ENCODE peak calls at places on chromosomes 11 and 22, in five cellular contexts. M is stomach, A is GM12865, O is left ventricle myocardium inferior, H is AG04450. B is an unnamed sample.

GRCh38 chr11:111435046-111435698 is 56.1 kb upstream of the POU2AF1 start:
- DNase-seq in H (no peak), A (no peak), M (no peak), O (no peak), B (no peak)

GRCh38 chr22:50531546-50532352 is 1.9 kb upstream of the TYMP start:
- DNase-seq in A (peak), H (no peak), M (peak), O (peak), B (peak)

GRCh38 chr11:12214751-12215150 is 104.4 kb downstream of the MICAL2 start:
- DNase-seq in O (no peak), H (no peak), M (no peak), A (no peak), B (no peak)

GRCh38 chr11:64590763-64591221 is at the start of gene SLC22A12:
- DNase-seq in O (peak), A (no peak), M (no peak), H (no peak), B (no peak)

GRCh38 chr11:129815596-129816461 is at the start of gene TMEM45B:
- DNase-seq in H (no peak), O (no peak), M (peak), A (no peak), B (no peak)

GRCh38 chr11:32333335-32333991 is 101.9 kb downstream of the WT1 start:
- DNase-seq in O (peak), M (peak), H (peak), A (no peak), B (no peak)

GRCh38 chr11:3049430-3050243 is 7.6 kb downstream of the CARS1 start:
- DNase-seq in H (peak), A (peak), O (peak), M (peak), B (peak)

GRCh38 chr11:127789887-127790286 is 789.3 kb upstream of the KIRREL3 start:
- DNase-seq in M (no peak), O (no peak), A (peak), H (no peak), B (no peak)

GRCh38 chr11:47886096-47886495 is 37.9 kb upstream of the NUP160 start:
- DNase-seq in H (peak), A (no peak), M (no peak), O (no peak), B (no peak)

GRCh38 chr22:19705181-19705934 is 8.9 kb upstream of the SEPTIN5 start:
- DNase-seq in A (no peak), H (no peak), O (no peak), M (no peak), B (no peak)

GRCh38 chr11:86120807-86121206 is 51.9 kb upstream of the PICALM start:
- DNase-seq in M (no peak), H (no peak), O (no peak), A (no peak), B (no peak)

GRCh38 chr11:123190504-123190903 is 4.5 kb downstream of the CLMP start:
- DNase-seq in O (no peak), H (no peak), A (no peak), M (no peak), B (no peak)

GRCh38 chr11:16861867-16862266 is 123.4 kb downstream of the C11orf58 start:
- DNase-seq in M (no peak), H (no peak), O (no peak), A (no peak), B (no peak)

GRCh38 chr11:117828641-117829368 is 4.3 kb upstream of the FXYD2 start:
- DNase-seq in A (peak), O (peak), H (peak), M (peak), B (peak)

GRCh38 chr22:38830026-38830844 is 13.6 kb downstream of the NPTXR start:
- DNase-seq in H (no peak), M (no peak), O (no peak), A (no peak), B (no peak)

GRCh38 chr11:134414772-134415765 is 3.0 kb upstream of the B3GAT1 start:
- DNase-seq in O (no peak), H (no peak), A (no peak), M (no peak), B (no peak)

GRCh38 chr11:36073411-36074203 is 129.7 kb downstream of the LDLRAD3 start:
- DNase-seq in M (peak), H (peak), O (peak), A (peak), B (no peak)

GRCh38 chr11:44036811-44037657 is 10.7 kb upstream of the ACCSL start:
- DNase-seq in M (peak), H (peak), O (peak), A (peak), B (peak)

GRCh38 chr11:84549221-84549620 is 1077.9 kb downstream of the DLG2 start:
- DNase-seq in M (no peak), H (no peak), A (peak), O (no peak), B (peak)

GRCh38 chr22:39529487-39529851 is 3.1 kb downstream of the RPS19BP1 start:
- DNase-seq in M (no peak), A (no peak), H (no peak), O (no peak), B (no peak)

GRCh38 chr22:23102776-23103175 is 32.5 kb downstream of the GNAZ start:
- DNase-seq in O (no peak), A (no peak), M (peak), H (no peak), B (no peak)

GRCh38 chr11:69453151-69453550 is 28.3 kb upstream of the LINC01488 start:
- DNase-seq in A (no peak), O (no peak), M (no peak), H (no peak), B (no peak)

GRCh38 chr22:23716811-23717801 is 26.3 kb downstream of the RGL4 start:
- DNase-seq in O (peak), M (peak), H (peak), A (peak), B (peak)

GRCh38 chr22:17981497-17981896 is 42.9 kb downstream of the MICAL3 start:
- DNase-seq in M (no peak), H (no peak), O (no peak), A (no peak), B (no peak)

GRCh38 chr11:1650034-1650917 is 20.7 kb downstream of the KRTAP5-5 start:
- DNase-seq in A (no peak), M (no peak), H (no peak), O (no peak), B (no peak)

GRCh38 chr11:25859776-25860175 is 472.2 kb upstream of the ANO3 start:
- DNase-seq in M (no peak), O (no peak), A (no peak), H (no peak), B (no peak)

GRCh38 chr11:20056109-20057054 is 103.9 kb downstream of the DBX1 start:
- DNase-seq in M (peak), O (no peak), H (no peak), A (no peak), B (no peak)

GRCh38 chr22:42780070-42780540 is 59.4 kb upstream of the A4GALT start:
- DNase-seq in M (peak), O (no peak), H (peak), A (peak), B (peak)

GRCh38 chr11:64999478-64999877 is 2.7 kb upstream of the BATF2 start:
- DNase-seq in O (no peak), M (no peak), H (no peak), A (no peak), B (no peak)

GRCh38 chr11:59560702-59561469 is 49.5 kb downstream of the OR4D9 start:
- DNase-seq in H (no peak), M (peak), O (peak), A (peak), B (peak)

GRCh38 chr22:48670317-48670716 is 1157.4 kb downstream of the BRD1 start:
- DNase-seq in O (no peak), M (no peak), H (no peak), A (no peak), B (no peak)
- H3K4me3 ChIP-seq in O (no peak), M (no peak), H (no peak), A (no peak), B (no peak)

DNA sequence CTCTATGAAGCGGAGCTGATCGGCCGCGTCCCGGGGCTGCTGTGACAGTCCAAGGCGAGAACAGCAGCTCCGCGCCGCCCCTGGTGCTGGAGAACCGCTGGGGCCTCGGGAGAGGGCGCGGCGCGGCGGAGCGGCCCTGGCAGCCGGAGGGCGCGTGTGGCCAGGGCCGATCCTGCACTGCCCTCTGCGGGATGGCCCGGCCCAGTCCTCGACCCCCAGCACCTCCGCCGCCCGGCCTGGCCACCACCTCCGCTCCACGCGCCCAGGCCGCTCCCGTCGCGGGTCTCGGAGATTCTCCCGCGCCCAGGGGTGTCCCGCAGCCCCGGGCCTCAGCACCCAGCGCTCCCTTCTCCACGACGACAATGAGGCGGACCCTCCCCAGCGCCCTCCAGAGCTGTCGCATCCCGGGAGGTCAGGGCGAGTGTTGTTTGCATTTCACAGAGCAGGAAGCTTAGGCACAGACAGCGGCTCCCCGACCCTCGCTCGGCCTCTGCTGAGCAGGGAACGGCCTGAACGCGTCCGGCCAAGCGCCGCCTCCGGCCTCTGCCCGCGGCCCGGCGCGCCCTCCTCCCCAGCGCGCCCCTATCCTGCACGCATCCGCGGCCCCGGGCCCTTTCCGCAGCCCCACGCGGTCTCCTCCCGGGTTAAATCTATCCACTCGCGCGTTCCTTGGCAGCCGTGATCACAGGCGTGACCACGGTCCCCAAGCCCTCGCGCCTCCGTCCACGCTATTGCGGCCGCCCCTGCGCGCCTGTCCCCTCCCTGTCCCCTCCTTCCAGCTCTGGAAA is 109.7 kb downstream of the WNT7B start:
- DNase-seq in A (no peak), H (no peak), M (peak), O (no peak), B (no peak)
- TF ChIP-seq CTCF in A (no peak), H (peak), M (no peak), O (peak), B (no peak)

GRCh38 chr22:48866906-48867597 is 960.6 kb downstream of the BRD1 start:
- DNase-seq in M (no peak), H (no peak), O (peak), A (no peak), B (no peak)

GRCh38 chr22:48869788-48870187 is 957.9 kb downstream of the BRD1 start:
- DNase-seq in A (no peak), O (no peak), H (no peak), M (no peak), B (no peak)

GRCh38 chr22:48869161-48869560 is 958.5 kb downstream of the BRD1 start:
- DNase-seq in A (no peak), H (no peak), O (peak), M (no peak), B (no peak)

GRCh38 chr22:48867891-48868290 is 959.8 kb downstream of the BRD1 start:
- DNase-seq in O (peak), H (no peak), M (no peak), A (no peak), B (no peak)

DNA sequence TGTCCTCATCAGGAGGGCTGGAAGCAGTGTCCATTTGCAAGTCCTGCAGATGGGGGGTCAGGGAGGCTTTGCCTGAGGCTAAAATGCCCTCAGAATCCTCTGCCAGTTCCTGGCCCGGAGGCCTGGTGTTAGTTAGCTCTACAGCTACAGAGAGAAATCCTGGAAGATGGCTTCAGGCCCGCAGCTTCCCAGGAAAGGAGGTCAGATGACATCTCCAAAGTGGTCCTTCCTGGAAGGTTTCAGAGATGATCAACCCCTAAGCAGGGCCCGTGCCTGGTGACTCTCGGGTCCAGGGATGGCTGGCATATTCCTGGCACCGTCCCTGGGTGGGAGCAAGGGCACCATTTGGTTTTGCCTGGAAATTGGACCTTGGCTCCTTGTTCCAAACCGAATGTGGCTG is 959.1 kb downstream of the BRD1 start:
- DNase-seq in M (no peak), A (no peak), O (peak), H (no peak), B (no peak)
- H3K4me3 ChIP-seq in M (no peak), A (no peak), O (no peak), H (no peak), B (no peak)

GRCh38 chr11:73530109-73530508 is 67.8 kb downstream of the FAM168A start:
- DNase-seq in M (no peak), O (no peak), H (no peak), A (no peak), B (no peak)
- TF ChIP-seq CTCF in M (no peak), O (peak), H (peak), A (no peak), B (peak)

DNA sequence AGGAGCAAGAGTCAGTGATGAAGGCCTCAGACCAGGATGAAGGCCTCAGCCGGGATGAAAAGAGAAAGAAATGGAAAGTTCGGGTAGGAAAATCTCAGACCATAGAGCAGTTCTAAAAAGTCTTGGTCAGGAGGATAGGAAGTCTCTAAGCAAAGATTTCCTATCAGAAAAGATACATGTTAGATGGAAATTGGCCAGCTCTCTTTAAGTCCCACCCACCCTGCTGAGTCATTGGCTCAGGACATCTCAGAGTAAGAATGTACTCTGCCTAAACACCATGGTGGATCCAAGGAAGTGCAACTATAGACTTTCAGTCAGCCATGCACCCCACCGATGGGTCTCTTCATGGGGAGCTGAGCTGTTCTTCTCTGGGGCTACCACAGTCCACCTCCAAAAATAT is 4.4 kb downstream of the OR8B3 start:
- DNase-seq in A (no peak), O (no peak), M (no peak), H (no peak), B (no peak)
- H3K4me3 ChIP-seq in A (no peak), O (no peak), M (no peak), H (no peak), B (no peak)

DNA sequence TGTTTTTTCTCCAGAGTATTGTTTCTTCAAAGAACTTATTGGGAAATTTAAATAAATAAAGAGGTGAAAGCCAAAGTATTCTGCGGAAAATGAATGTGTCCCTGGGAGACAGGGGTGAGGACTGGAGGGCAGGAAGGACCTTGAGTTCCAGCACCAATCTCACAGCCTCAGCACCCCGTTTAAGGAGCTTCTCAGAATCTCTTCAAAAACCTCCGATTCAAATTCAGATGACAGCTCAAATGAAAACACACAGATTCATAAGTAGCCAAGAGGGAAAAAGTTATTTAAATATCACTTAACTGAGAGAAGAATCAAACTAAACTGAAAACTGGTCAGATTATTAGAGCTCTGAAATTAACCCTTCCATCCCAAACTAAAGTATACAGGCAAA is 12.5 kb downstream of the MTMR2 start:
- DNase-seq in O (no peak), H (no peak), A (no peak), M (no peak), B (no peak)
- TF ChIP-seq CTCF in O (no peak), H (no peak), A (no peak), M (no peak), B (no peak)

GRCh38 chr11:113474362-113475159 is 637 bp downstream of the DRD2 start:
- DNase-seq in O (peak), M (peak), H (peak), A (peak), B (peak)
- H3K4me3 ChIP-seq in O (peak), M (peak), H (no peak), A (no peak), B (no peak)

DNA sequence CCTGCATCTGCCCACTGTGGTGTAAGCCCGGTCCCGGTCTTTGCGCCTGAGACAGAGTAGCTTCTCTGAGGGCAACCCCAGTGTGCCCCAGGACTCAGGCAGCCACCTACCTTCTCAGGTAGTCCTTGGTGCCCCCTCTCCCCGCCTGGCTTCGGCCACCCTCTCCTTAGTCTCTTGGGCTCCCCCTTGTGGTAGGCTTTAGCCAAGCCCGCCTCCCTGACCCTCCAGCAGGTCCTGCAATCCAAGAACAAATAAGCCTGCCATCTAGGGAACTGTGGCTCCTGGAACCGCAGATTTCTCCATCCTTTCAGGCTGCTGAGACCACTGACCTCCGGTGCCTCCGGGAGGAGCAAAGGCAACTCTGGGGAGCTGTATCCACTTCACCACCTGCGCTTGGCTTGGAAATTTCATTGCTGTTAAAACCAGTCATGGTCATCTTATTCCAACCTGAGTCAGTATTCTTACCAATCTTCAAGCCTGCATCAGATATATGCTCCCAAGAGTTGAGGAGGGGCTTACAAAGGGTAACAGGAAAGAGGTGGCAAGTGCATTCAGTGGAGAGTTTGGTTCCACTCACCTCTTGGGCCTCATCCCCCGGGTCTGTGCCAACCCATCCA is 52.8 kb upstream of the TENM4 start:
- DNase-seq in A (peak), H (peak), O (peak), M (peak), B (peak)
- TF ChIP-seq CTCF in A (peak), H (peak), O (peak), M (peak), B (peak)

GRCh38 chr11:18791175-18792065 is at the start of gene PTPN5:
- DNase-seq in M (no peak), A (no peak), O (no peak), H (no peak), B (no peak)
- H3K4me3 ChIP-seq in M (peak), A (no peak), O (peak), H (peak), B (no peak)